ENCODE peak calls at places on chromosomes 3 and 15, in nine cellular contexts. S, E, R, Y, K, G, J, V and Q are unnamed samples.

GRCh38 chr3:63631670-63632069 is 20.8 kb upstream of the SNTN start:
- DNase-seq in V (no peak), Y (no peak), S (no peak), R (no peak), K (no peak), G (no peak), E (no peak), J (no peak), Q (no peak)

GRCh38 chr3:129023909-129024308 is 22.8 kb downstream of the EFCC1 start:
- DNase-seq in G (peak; percentile 91), E (peak; percentile 48), V (no peak), R (no peak), K (no peak), Y (no peak), J (no peak), S (no peak), Q (no peak)

GRCh38 chr3:58106640-58107039 is 98.4 kb downstream of the FLNB start:
- DNase-seq in K (no peak), V (no peak), R (no peak), S (no peak), G (no peak), Y (no peak), E (no peak), J (no peak), Q (peak; percentile 31)

GRCh38 chr3:30631237-30631961 is 25.0 kb downstream of the TGFBR2 start:
- DNase-seq in Y (no peak), K (no peak), S (no peak), G (no peak), J (no peak), V (no peak), E (peak; percentile 42), R (peak; percentile 81), Q (no peak)

GRCh38 chr3:184336484-184337230 is 743 bp upstream of the FAM131A start:
- DNase-seq in R (no peak), J (peak; percentile 62), K (peak; percentile 35), E (peak; percentile 78), V (no peak), G (peak; percentile 95), S (peak; percentile 45), Y (peak; percentile 74), Q (peak; percentile 77)

GRCh38 chr3:48194446-48195071 is 6.3 kb upstream of the CDC25A start:
- DNase-seq in Y (no peak), K (peak; percentile 68), G (peak; percentile 96), V (peak; percentile 46), J (no peak), S (peak; percentile 65), R (peak; percentile 48), E (peak; percentile 76), Q (no peak)

GRCh38 chr3:14797731-14798130 is 21.0 kb upstream of the FGD5 start:
- DNase-seq in G (no peak), R (no peak), E (no peak), Y (peak; percentile 49), K (no peak), S (no peak), J (peak; percentile 42), V (no peak), Q (no peak)

GRCh38 chr15:39455502-39455991 is 125.3 kb upstream of the THBS1 start:
- DNase-seq in R (no peak), G (peak; percentile 39), Y (no peak), S (no peak), J (no peak), V (no peak), E (peak; percentile 91), K (no peak), Q (no peak)

GRCh38 chr3:47019201-47019600 is 39.7 kb downstream of the NBEAL2 start:
- DNase-seq in V (no peak), J (no peak), E (peak; percentile 34), Y (no peak), G (peak; percentile 66), R (no peak), S (no peak), K (no peak), Q (no peak)

GRCh38 chr3:127646501-127647046 is 17.6 kb downstream of the PODXL2 start:
- DNase-seq in G (no peak), J (no peak), K (no peak), E (peak; percentile 21), R (no peak), V (no peak), S (no peak), Y (no peak), Q (no peak)

GRCh38 chr3:134126153-134126552 is 96.4 kb upstream of the SLCO2A1 start:
- DNase-seq in J (no peak), V (no peak), Y (no peak), R (no peak), S (no peak), K (no peak), E (peak; percentile 25), G (no peak), Q (no peak)

GRCh38 chr15:97502038-97502437 is 458.5 kb upstream of the ARRDC4 start:
- DNase-seq in J (no peak), K (no peak), E (no peak), V (no peak), S (no peak), Y (no peak), R (no peak), G (no peak), Q (no peak)

GRCh38 chr3:186254676-186255665 is 107.1 kb downstream of the DGKG start:
- DNase-seq in V (no peak), J (no peak), Y (no peak), S (peak; percentile 44), G (no peak), E (no peak), R (no peak), K (no peak), Q (peak; percentile 37)

GRCh38 chr15:62846805-62847481 is 195.6 kb upstream of the TPM1 start:
- DNase-seq in J (no peak), G (no peak), K (no peak), R (no peak), S (no peak), Y (peak; percentile 62), E (no peak), V (no peak), Q (no peak)

DNA sequence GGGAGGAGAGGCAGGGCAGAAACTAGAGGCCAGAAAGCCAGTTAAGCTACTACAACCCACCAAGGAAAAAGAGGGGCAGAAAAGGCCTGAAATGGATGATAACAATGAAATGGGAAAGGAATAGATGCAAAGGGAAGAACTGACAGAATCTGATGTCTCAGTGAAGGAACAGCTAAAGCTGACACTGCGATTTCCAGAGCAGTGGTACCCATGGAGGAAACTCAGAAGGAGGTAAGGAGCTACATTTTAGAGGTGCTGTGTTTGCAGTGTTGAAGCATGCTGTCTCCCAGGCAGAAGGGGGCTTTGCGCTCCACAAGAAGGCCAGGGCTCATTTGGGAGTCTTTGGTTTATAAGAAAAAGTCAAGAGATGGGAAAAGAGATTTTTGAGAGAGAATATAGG is 38.0 kb downstream of the ZBTB38 start:
- DNase-seq in R (no peak), J (no peak), Y (no peak), K (no peak), V (no peak), S (no peak), E (no peak), G (no peak), Q (no peak)
- H3K4me1 ChIP-seq in R (peaks cover 9% of the 10 kb centered on the region), J (peaks cover 55% of the 10 kb centered on the region), Y (peaks cover 85% of the 10 kb centered on the region), K (peaks cover 84% of the 10 kb centered on the region), V (peaks cover 96% of the 10 kb centered on the region), S (peaks cover 83% of the 10 kb centered on the region), E (peaks cover 85% of the 10 kb centered on the region), G (peaks cover 87% of the 10 kb centered on the region), Q (peaks cover 66% of the 10 kb centered on the region)

GRCh38 chr15:33194237-33194636 is 277 bp downstream of the FMN1 start:
- DNase-seq in R (no peak), K (no peak), G (no peak), S (no peak), V (no peak), Y (peak; percentile 61), J (peak; percentile 51), E (peak; percentile 20), Q (no peak)
- H3K4me3 ChIP-seq in R (peak overlapping the region; percentile 17), K (peak overlapping the region; percentile 56), G (peak overlapping the region; percentile 70), S (peak overlapping the region; percentile 31), V (peak overlapping the region; percentile 69), Y (peak overlapping the region; percentile 52), J (peak overlapping the region; percentile 56), E (peak overlapping the region; percentile 76), Q (peak overlapping the region; percentile 55)

GRCh38 chr3:38016847-38017444 is 12.5 kb downstream of the PLCD1 start:
- DNase-seq in E (no peak), Y (peak; percentile 46), S (no peak), G (no peak), R (no peak), V (no peak), K (no peak), J (no peak), Q (no peak)
- H3K4me1 ChIP-seq in E (no peaks in the 10 kb centered on the region), Y (no peaks in the 10 kb centered on the region), S (peaks cover 9% of the 10 kb centered on the region), G (no peaks in the 10 kb centered on the region), R (no peaks in the 10 kb centered on the region), V (peaks cover 10% of the 10 kb centered on the region), K (no peaks in the 10 kb centered on the region), J (no peaks in the 10 kb centered on the region), Q (no peaks in the 10 kb centered on the region)

GRCh38 chr3:126180477-126181397 is at the start of gene ALDH1L1:
- DNase-seq in K (peak; percentile 82), R (no peak), E (peak; percentile 13), S (peak; percentile 97), V (peak; percentile 85), J (peak; percentile 96), Y (peak; percentile 97), G (no peak), Q (peak; percentile 96)
- H3K4me3 ChIP-seq in K (peak within 1 kb of the TSS; percentile 63), R (no peak within 1 kb of the TSS), E (peak within 1 kb of the TSS; percentile 45), S (peak within 1 kb of the TSS; percentile 36), V (peak within 1 kb of the TSS; percentile 76), J (peak within 1 kb of the TSS; percentile 82), Y (peak within 1 kb of the TSS; percentile 59), G (peak within 1 kb of the TSS; percentile 62), Q (peak within 1 kb of the TSS; percentile 74)

GRCh38 chr3:183261103-183261502 is 8.1 kb downstream of the B3GNT5 start:
- DNase-seq in R (no peak), Y (no peak), J (no peak), K (no peak), V (no peak), G (no peak), E (no peak), S (no peak), Q (no peak)

GRCh38 chr3:183260167-183260904 is 7.3 kb downstream of the B3GNT5 start:
- DNase-seq in Y (no peak), V (no peak), J (no peak), G (no peak), S (peak; percentile 49), R (no peak), E (no peak), K (no peak), Q (no peak)

GRCh38 chr3:183265157-183265642 is 12.1 kb downstream of the B3GNT5 start:
- DNase-seq in K (no peak), V (peak; percentile 32), J (no peak), E (no peak), Y (peak; percentile 68), S (peak; percentile 50), R (no peak), G (no peak), Q (no peak)

GRCh38 chr3:183264249-183264648 is 11.2 kb downstream of the B3GNT5 start:
- DNase-seq in J (no peak), Y (no peak), R (no peak), V (no peak), G (no peak), K (no peak), E (no peak), S (no peak), Q (no peak)

DNA sequence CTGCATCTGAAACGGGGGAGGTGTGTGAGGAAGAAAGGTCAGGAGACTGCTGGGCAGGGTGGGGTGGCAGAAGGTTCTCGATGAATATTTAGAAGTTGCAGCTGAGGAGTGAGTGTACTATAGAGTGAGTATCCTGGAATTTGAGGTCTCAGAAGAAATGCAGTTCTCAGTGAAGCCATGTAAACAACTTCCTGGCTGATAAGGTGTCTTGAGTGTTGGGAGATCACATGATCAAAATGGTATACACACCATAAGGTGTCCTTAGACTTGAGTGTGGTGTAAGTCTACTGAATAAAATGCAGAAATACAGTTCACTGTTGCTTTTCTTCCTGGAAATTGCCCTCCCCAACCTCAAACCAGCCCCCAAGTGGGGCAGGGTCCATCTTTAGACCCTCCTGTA is 9.9 kb downstream of the B3GNT5 start:
- DNase-seq in G (no peak), R (no peak), Y (no peak), J (no peak), V (no peak), K (no peak), S (no peak), E (no peak), Q (no peak)
- H3K4me1 ChIP-seq in G (peaks cover 6% of the 10 kb centered on the region), R (peaks cover 13% of the 10 kb centered on the region), Y (peaks cover 10% of the 10 kb centered on the region), J (peaks cover 58% of the 10 kb centered on the region), V (peaks cover 22% of the 10 kb centered on the region), K (no peaks in the 10 kb centered on the region), S (peaks cover 32% of the 10 kb centered on the region), E (peaks cover 14% of the 10 kb centered on the region), Q (no peaks in the 10 kb centered on the region)